ENCODE peak calls at places on chromosomes 13 and 19, in four cellular contexts. One of them, this sample, is unnamed.

GRCh38 chr19:38250821-38251563 is 5.2 kb downstream of the PPP1R14A start:
- DNase-seq in GM12864: no peak
- DNase-seq in activated CD8-positive, alpha-beta T cell treated with anti-CD3 and anti-CD28 coated beads for 36 hours: no peak
- DNase-seq in iris pigment epithelial cell: no peak
- DNase-seq in this sample: no peak

GRCh38 chr19:46133101-46133627 is 8.7 kb upstream of the IGFL3 start:
- DNase-seq in GM12864: no peak
- DNase-seq in activated CD8-positive, alpha-beta T cell treated with anti-CD3 and anti-CD28 coated beads for 36 hours: no peak
- DNase-seq in iris pigment epithelial cell: peak
- DNase-seq in this sample: peak

GRCh38 chr19:7831452-7831851 is 1.4 kb downstream of the EVI5L start:
- DNase-seq in GM12864: no peak
- DNase-seq in activated CD8-positive, alpha-beta T cell treated with anti-CD3 and anti-CD28 coated beads for 36 hours: no peak
- DNase-seq in iris pigment epithelial cell: peak
- DNase-seq in this sample: peak

GRCh38 chr13:26964278-26965057 is 203.9 kb upstream of the GPR12 start:
- DNase-seq in GM12864: no peak
- DNase-seq in activated CD8-positive, alpha-beta T cell treated with anti-CD3 and anti-CD28 coated beads for 36 hours: no peak
- DNase-seq in iris pigment epithelial cell: peak
- DNase-seq in this sample: peak

GRCh38 chr13:78323040-78323439 is 280.3 kb downstream of the POU4F1 start:
- DNase-seq in GM12864: no peak
- DNase-seq in activated CD8-positive, alpha-beta T cell treated with anti-CD3 and anti-CD28 coated beads for 36 hours: no peak
- DNase-seq in iris pigment epithelial cell: peak
- DNase-seq in this sample: no peak

GRCh38 chr19:14089662-14090508 is 666 bp downstream of the SAMD1 start:
- DNase-seq in GM12864: no peak
- DNase-seq in activated CD8-positive, alpha-beta T cell treated with anti-CD3 and anti-CD28 coated beads for 36 hours: peak
- DNase-seq in iris pigment epithelial cell: peak
- DNase-seq in this sample: peak

GRCh38 chr19:50721441-50722137 is 1.6 kb upstream of the CLEC11A start:
- DNase-seq in GM12864: no peak
- DNase-seq in activated CD8-positive, alpha-beta T cell treated with anti-CD3 and anti-CD28 coated beads for 36 hours: no peak
- DNase-seq in iris pigment epithelial cell: no peak
- DNase-seq in this sample: no peak

GRCh38 chr19:48271531-48272151 is 1.8 kb downstream of the ZNF114 start:
- DNase-seq in GM12864: no peak
- DNase-seq in activated CD8-positive, alpha-beta T cell treated with anti-CD3 and anti-CD28 coated beads for 36 hours: peak
- DNase-seq in iris pigment epithelial cell: peak
- DNase-seq in this sample: peak